ENCODE peak calls at places on chromosomes 11 and 22, in four cellular contexts. E is aorta, D is Panc1, K is psoas muscle. B is an unnamed sample. For H3K27me3, the result is how much of the 10 kb centered on the place peaks cover.

GRCh38 chr11:94398101-94398500 is 3.1 kb downstream of the GPR83 start:
- DNase-seq in E (no peak), D (no peak), K (no peak), B (no peak)

GRCh38 chr11:32050256-32050655 is 40.6 kb upstream of the RCN1 start:
- DNase-seq in E (no peak), K (no peak), D (no peak), B (no peak)

GRCh38 chr11:76151561-76152085 is 54.7 kb downstream of the WNT11 start:
- DNase-seq in K (no peak), E (no peak), D (no peak), B (no peak)

GRCh38 chr22:34866501-34867171 is 199.3 kb upstream of the ISX start:
- DNase-seq in E (no peak), K (no peak), D (no peak), B (no peak)

GRCh38 chr11:12800032-12800671 is 125.9 kb downstream of the TEAD1 start:
- DNase-seq in K (no peak), D (no peak), E (no peak), B (peak)

GRCh38 chr11:46513934-46514342 is 79.9 kb downstream of the AMBRA1 start:
- DNase-seq in D (no peak), E (peak), K (peak), B (no peak)

GRCh38 chr22:20867179-20868099 is 8.6 kb downstream of the SNAP29 start:
- DNase-seq in K (peak), D (no peak), E (peak), B (peak)

GRCh38 chr11:37946155-37946766 is 1348.2 kb upstream of the RAG2 start:
- DNase-seq in K (no peak), D (peak), E (no peak), B (no peak)

GRCh38 chr11:71406681-71407080 is 41.5 kb downstream of the DHCR7 start:
- DNase-seq in E (no peak), K (no peak), D (no peak), B (no peak)

GRCh38 chr11:96204721-96205459 is 138.1 kb downstream of the MAML2 start:
- DNase-seq in K (no peak), E (no peak), D (no peak), B (no peak)

GRCh38 chr22:49184736-49185135 is 642.9 kb downstream of the BRD1 start:
- DNase-seq in E (peak), D (no peak), K (peak), B (no peak)

GRCh38 chr11:91880660-91881059 is 344.0 kb upstream of the FAT3 start:
- DNase-seq in E (no peak), K (no peak), D (no peak), B (no peak)

GRCh38 chr11:31557991-31558390 is 48.4 kb downstream of the ELP4 start:
- DNase-seq in E (no peak), D (no peak), K (no peak), B (no peak)

GRCh38 chr11:134149371-134149770 is 74.4 kb downstream of the NCAPD3 start:
- DNase-seq in D (no peak), E (no peak), K (no peak), B (no peak)

GRCh38 chr11:129146196-129146595 is 45.9 kb downstream of the ARHGAP32 start:
- DNase-seq in D (no peak), K (no peak), E (no peak), B (no peak)

GRCh38 chr11:11171854-11172253 is 181.2 kb downstream of the CSNK2A3 start:
- DNase-seq in K (no peak), D (no peak), E (no peak), B (no peak)

GRCh38 chr11:11810764-11811726 is 30.7 kb upstream of the USP47 start:
- DNase-seq in K (no peak), D (no peak), E (peak), B (no peak)

GRCh38 chr11:20451568-20451967 is 64.1 kb downstream of the PRMT3 start:
- DNase-seq in E (no peak), D (no peak), K (no peak), B (no peak)

GRCh38 chr11:127493330-127493729 is 492.8 kb upstream of the KIRREL3 start:
- DNase-seq in K (no peak), D (no peak), E (no peak), B (no peak)
- H3K27me3 ChIP-seq in K (under half), D (under half), E (under half), B (under half)

GRCh38 chr11:126973051-126973450 is 27.5 kb downstream of the KIRREL3 start:
- DNase-seq in E (no peak), D (no peak), K (no peak), B (no peak)
- H3K27me3 ChIP-seq in E (under half), D (under half), K (under half), B (under half)

DNA sequence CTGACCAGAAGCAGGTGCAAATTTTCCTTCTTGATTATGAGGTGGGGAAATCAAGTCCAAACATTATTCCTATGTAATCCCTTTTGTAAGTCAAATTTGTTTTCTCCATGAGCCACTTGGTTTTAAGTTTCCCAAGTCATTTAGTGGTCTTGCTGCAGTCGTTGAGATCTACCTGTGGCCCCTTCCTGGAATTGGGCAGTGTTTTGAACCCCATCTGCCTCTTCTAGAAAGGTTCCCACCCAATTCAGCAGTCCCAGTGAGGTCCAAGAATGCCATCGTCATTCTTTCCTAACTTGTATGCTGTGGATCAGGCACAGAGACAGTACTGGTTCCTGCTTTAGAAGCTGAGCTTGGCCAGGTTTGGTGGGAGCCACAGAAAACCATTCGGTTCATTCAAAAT is 77.8 kb upstream of the GNAZ start:
- DNase-seq in K (no peak), E (no peak), D (no peak), B (no peak)
- H3K27me3 ChIP-seq in K (under half), E (under half), D (under half), B (under half)

DNA sequence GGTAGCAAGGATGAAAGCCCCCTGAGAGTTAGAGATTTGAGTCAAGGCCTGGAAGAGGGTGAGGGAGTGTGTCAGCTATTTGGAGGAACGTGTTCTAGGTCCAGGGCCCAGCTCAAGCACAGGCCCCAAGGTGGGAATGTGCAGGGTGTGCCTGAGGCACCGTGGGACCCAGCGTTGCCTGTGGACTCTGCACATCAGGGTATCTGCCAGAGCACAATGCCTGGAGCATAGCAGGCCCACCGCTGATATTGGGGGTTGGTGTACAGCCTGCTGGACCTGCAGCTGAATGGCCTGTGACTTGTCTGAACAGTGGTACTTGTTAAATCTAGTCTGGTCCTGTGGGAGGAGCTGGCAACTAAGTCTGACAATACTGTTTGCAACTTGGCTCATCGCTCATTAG is 131.7 kb downstream of the GRIK4 start:
- DNase-seq in D (no peak), K (no peak), E (no peak), B (no peak)
- H3K27me3 ChIP-seq in D (under half), K (under half), E (under half), B (under half)

B was measured in lung.